ENCODE peak calls at places on chromosomes 4 and X, in eight cellular contexts. M is lung, T is stomach, Q is heart left ventricle, I is A549, B is GM23248, R is hepatocyte, X is ovary. Z is an unnamed sample. For H3K4me1, the result is how much of the 10 kb centered on the place peaks cover.

GRCh38 chr4:45925809-45926208 is 198.0 kb downstream of the GABRG1 start:
- DNase-seq in M (no peak), I (no peak), T (no peak), B (no peak), R (no peak), Q (no peak), X (no peak), Z (no peak)

GRCh38 chr4:105714071-105714521 is 5.5 kb downstream of the GSTCD start:
- DNase-seq in I (no peak), Q (no peak), X (no peak), T (no peak), R (no peak), B (peak), M (no peak), Z (no peak)

GRCh38 chr4:38280323-38280706 is 320.1 kb downstream of the PTTG2 start:
- DNase-seq in I (no peak), R (no peak), Q (no peak), X (no peak), M (no peak), T (no peak), B (no peak), Z (no peak)

GRCh38 chr4:15655223-15656037 is at the start of gene FBXL5:
- DNase-seq in I (peak), X (peak), R (peak), M (peak), T (peak), Q (peak), B (peak), Z (peak)

GRCh38 chrX:153967536-153968214 is 3.9 kb downstream of the HCFC1 start:
- DNase-seq in X (no peak), M (no peak), T (no peak), B (no peak), Q (no peak), R (no peak), I (no peak), Z (no peak)

GRCh38 chrX:21843179-21843578 is 3.8 kb downstream of the MBTPS2 start:
- DNase-seq in R (no peak), B (no peak), I (no peak), M (no peak), Q (no peak), X (no peak), T (no peak), Z (no peak)

GRCh38 chrX:150454083-150454482 is 91.0 kb downstream of the MAMLD1 start:
- DNase-seq in X (no peak), B (no peak), R (no peak), M (no peak), Q (no peak), I (no peak), T (no peak), Z (no peak)

GRCh38 chr4:3573131-3573530 is 40.9 kb upstream of the LRPAP1 start:
- DNase-seq in Q (peak), M (no peak), R (no peak), I (no peak), X (no peak), B (no peak), T (no peak), Z (no peak)

GRCh38 chrX:26925088-26925487 is 538.1 kb downstream of the PPP4R3C start:
- DNase-seq in Q (no peak), I (no peak), T (no peak), X (no peak), R (no peak), M (no peak), B (peak), Z (no peak)

GRCh38 chr4:10204401-10205058 is 87.9 kb upstream of the WDR1 start:
- DNase-seq in M (peak), R (no peak), B (peak), T (no peak), Q (peak), X (no peak), I (no peak), Z (no peak)

GRCh38 chr4:32140636-32141035 is 1420.5 kb downstream of the PCDH7 start:
- DNase-seq in R (peak), M (no peak), B (no peak), X (no peak), T (no peak), Q (no peak), I (no peak), Z (no peak)

GRCh38 chr4:98482847-98483806 is 175.3 kb downstream of the TSPAN5 start:
- DNase-seq in B (peak), R (no peak), I (peak), X (no peak), Q (no peak), T (no peak), M (no peak), Z (no peak)

GRCh38 chr4:69786547-69786946 is 26.1 kb upstream of the SULT1B1 start:
- DNase-seq in Q (no peak), T (no peak), X (no peak), M (no peak), B (no peak), I (no peak), R (no peak), Z (no peak)

GRCh38 chr4:140257461-140258305 is 103.7 kb upstream of the MAML3 start:
- DNase-seq in B (peak), R (peak), I (no peak), X (no peak), Q (no peak), M (no peak), T (no peak), Z (no peak)
- H3K4me1 ChIP-seq in B (under half), R (under half), I (half or more), X (under half), Q (under half), M (under half), T (under half), Z (under half)

DNA sequence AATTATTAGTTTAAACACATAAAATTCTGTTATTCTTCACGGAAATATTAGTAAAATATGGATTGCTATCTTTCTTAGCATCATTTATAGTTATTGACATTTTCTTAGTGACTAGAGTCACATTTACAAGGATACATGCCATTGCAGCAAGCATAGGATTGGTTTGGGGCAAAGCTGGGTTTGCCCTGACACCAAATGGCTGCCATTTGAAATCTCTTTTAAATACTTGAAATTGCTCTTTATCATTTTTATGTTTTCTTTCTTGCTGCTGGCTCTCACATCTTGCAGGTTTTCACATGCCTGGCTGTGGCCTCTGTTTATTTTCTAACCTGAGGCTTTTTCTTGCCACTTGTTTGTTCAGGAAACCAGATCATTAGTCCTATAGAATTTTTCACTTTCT is 39.9 kb downstream of the EGF start:
- DNase-seq in M (no peak), X (no peak), R (no peak), I (no peak), B (no peak), Q (no peak), T (no peak), Z (no peak)
- H3K4me3 ChIP-seq in M (no peak), X (no peak), R (no peak), I (no peak), B (no peak), Q (no peak), T (no peak), Z (no peak)

GRCh38 chrX:39772057-39772832 is 325.5 kb downstream of the BCOR start:
- DNase-seq in T (peak), Q (no peak), M (no peak), R (peak), I (no peak), X (no peak), B (no peak), Z (peak)

GRCh38 chrX:39771089-39771488 is 326.7 kb downstream of the BCOR start:
- DNase-seq in T (no peak), R (no peak), I (no peak), X (no peak), B (no peak), M (no peak), Q (no peak), Z (no peak)

GRCh38 chrX:39773923-39774803 is 323.6 kb downstream of the BCOR start:
- DNase-seq in M (no peak), B (no peak), X (no peak), Q (no peak), I (no peak), R (peak), T (no peak), Z (no peak)

GRCh38 chrX:39774804-39775112 is 323.0 kb downstream of the BCOR start:
- DNase-seq in I (no peak), R (no peak), M (no peak), T (no peak), Q (no peak), B (no peak), X (no peak), Z (no peak)

GRCh38 chrX:39773150-39773549 is 324.6 kb downstream of the BCOR start:
- DNase-seq in M (no peak), I (no peak), B (no peak), R (no peak), X (no peak), T (no peak), Q (no peak), Z (no peak)
- H3K4me1 ChIP-seq in M (under half), I (under half), B (under half), R (under half), X (under half), T (under half), Q (under half), Z (under half)

DNA sequence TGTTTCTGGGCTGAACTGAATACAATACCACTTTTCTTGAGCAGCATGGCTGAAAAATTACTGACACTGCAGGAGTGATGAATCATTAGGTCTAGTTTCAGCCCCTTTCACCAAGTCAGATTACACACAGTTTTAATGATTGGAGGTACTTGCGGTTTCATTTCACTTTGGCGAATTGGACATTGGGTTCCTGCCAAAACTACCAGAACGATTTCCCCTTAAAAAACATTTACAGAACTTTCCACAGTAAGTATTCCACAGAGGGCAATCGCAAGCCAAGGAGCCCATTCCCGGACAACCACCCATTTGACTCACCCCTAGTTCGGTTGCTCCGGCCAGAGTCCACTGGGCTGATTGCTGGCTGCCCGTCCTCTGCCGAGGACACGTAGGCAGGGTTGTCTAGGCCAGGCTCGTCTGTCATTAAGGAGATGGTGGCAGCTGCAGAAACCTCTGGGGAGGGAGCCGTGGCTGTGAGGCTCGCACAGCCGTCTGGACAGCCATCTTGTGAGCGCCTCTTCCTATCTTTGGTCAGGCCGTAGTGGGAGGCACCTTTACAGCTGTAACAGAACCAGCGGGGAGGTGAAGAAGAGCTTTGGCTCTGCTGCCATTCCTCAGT is 83.5 kb downstream of the LNX1 start:
- DNase-seq in M (no peak), X (no peak), Q (peak), I (no peak), R (no peak), B (peak), T (peak), Z (no peak)
- H3K4me3 ChIP-seq in M (no peak), X (no peak), Q (peak), I (no peak), R (no peak), B (no peak), T (peak), Z (no peak)

GRCh38 chr4:82431026-82431745 is 796 bp downstream of the ENOPH1 start:
- DNase-seq in B (peak), X (peak), I (no peak), Q (no peak), T (peak), M (peak), R (peak), Z (no peak)

GRCh38 chr4:82431831-82432230 is 1.4 kb downstream of the ENOPH1 start:
- DNase-seq in Q (no peak), T (no peak), M (no peak), I (no peak), X (no peak), B (no peak), R (no peak), Z (no peak)

GRCh38 chr4:82429728-82430192 is 502 bp downstream of the HNRNPDL start:
- DNase-seq in Q (no peak), B (peak), M (no peak), X (no peak), I (no peak), R (no peak), T (no peak), Z (no peak)

GRCh38 chr4:82428969-82429727 is 1.1 kb downstream of the HNRNPDL start:
- DNase-seq in T (peak), B (peak), I (peak), Q (peak), R (peak), M (peak), X (peak), Z (peak)

GRCh38 chr4:82430193-82431025 is at the start of the genes ENOPH1 and HNRNPDL:
- DNase-seq in Q (peak), I (peak), B (peak), M (peak), X (peak), T (peak), R (peak), Z (peak)
- H3K4me1 ChIP-seq in Q (under half), I (under half), B (under half), M (under half), X (under half), T (half or more), R (under half), Z (under half)

Z was measured in HAP-1.